ENCODE peak calls at places on chromosome 19, in five cellular contexts. One of them, this sample, is unnamed.

GRCh38 chr19:50669319-50670101 is 20.3 kb downstream of the C19orf81 start:
- DNase-seq in body of pancreas: peak; percentile 27
- DNase-seq in AG04450: no peak
- DNase-seq in left ventricle myocardium inferior: no peak
- DNase-seq in small intestine: peak; percentile 10
- DNase-seq in this sample: peak; percentile 51

GRCh38 chr19:38193445-38193844 is 30.6 kb downstream of the DPF1 start:
- DNase-seq in small intestine: no peak
- DNase-seq in left ventricle myocardium inferior: no peak
- DNase-seq in AG04450: no peak
- DNase-seq in body of pancreas: peak; percentile 28
- DNase-seq in this sample: no peak

GRCh38 chr19:38679839-38680238 is 32.4 kb downstream of the ACTN4 start:
- DNase-seq in small intestine: no peak
- DNase-seq in left ventricle myocardium inferior: no peak
- DNase-seq in AG04450: no peak
- DNase-seq in body of pancreas: no peak
- DNase-seq in this sample: no peak

GRCh38 chr19:13063461-13064091 is 39.1 kb downstream of the LYL1 start:
- DNase-seq in AG04450: no peak
- DNase-seq in left ventricle myocardium inferior: peak; percentile 67
- DNase-seq in small intestine: no peak
- DNase-seq in body of pancreas: no peak
- DNase-seq in this sample: no peak

GRCh38 chr19:29285878-29286277 is 72.9 kb upstream of the UQCRFS1 start:
- DNase-seq in left ventricle myocardium inferior: no peak
- DNase-seq in AG04450: no peak
- DNase-seq in small intestine: no peak
- DNase-seq in body of pancreas: no peak
- DNase-seq in this sample: no peak

GRCh38 chr19:51025809-51026553 is 435 bp downstream of the KLK11 start:
- DNase-seq in small intestine: no peak
- DNase-seq in left ventricle myocardium inferior: no peak
- DNase-seq in body of pancreas: peak; percentile 79
- DNase-seq in AG04450: no peak
- DNase-seq in this sample: no peak

GRCh38 chr19:507286-508203 is at the start of gene TPGS1:
- DNase-seq in small intestine: peak; percentile 73
- DNase-seq in left ventricle myocardium inferior: peak; percentile 92
- DNase-seq in body of pancreas: peak; percentile 78
- DNase-seq in AG04450: peak; percentile 100
- DNase-seq in this sample: peak; percentile 84

GRCh38 chr19:28493881-28494280 is 719.1 kb downstream of the UQCRFS1 start:
- DNase-seq in small intestine: no peak
- DNase-seq in AG04450: no peak
- DNase-seq in body of pancreas: no peak
- DNase-seq in left ventricle myocardium inferior: no peak
- DNase-seq in this sample: no peak

GRCh38 chr19:51421229-51422052 is 4.0 kb upstream of the SIGLEC10 start:
- DNase-seq in small intestine: no peak
- DNase-seq in body of pancreas: no peak
- DNase-seq in AG04450: no peak
- DNase-seq in left ventricle myocardium inferior: no peak
- DNase-seq in this sample: no peak

GRCh38 chr19:47267350-47267759 is 7.3 kb upstream of the INAFM1 start:
- DNase-seq in AG04450: no peak
- DNase-seq in body of pancreas: peak; percentile 80
- DNase-seq in small intestine: no peak
- DNase-seq in left ventricle myocardium inferior: no peak
- DNase-seq in this sample: no peak

GRCh38 chr19:49682274-49682673 is 5.2 kb downstream of the PRMT1 start:
- DNase-seq in left ventricle myocardium inferior: no peak
- DNase-seq in body of pancreas: no peak
- DNase-seq in AG04450: no peak
- DNase-seq in small intestine: no peak
- DNase-seq in this sample: no peak

GRCh38 chr19:38713227-38713649 is 31.0 kb downstream of the CAPN12 start:
- DNase-seq in left ventricle myocardium inferior: peak; percentile 78
- DNase-seq in small intestine: no peak
- DNase-seq in body of pancreas: peak; percentile 83
- DNase-seq in AG04450: no peak
- DNase-seq in this sample: no peak

GRCh38 chr19:21210037-21210621 is 68.3 kb downstream of the ZNF431 start:
- DNase-seq in left ventricle myocardium inferior: no peak
- DNase-seq in small intestine: peak; percentile 11
- DNase-seq in body of pancreas: no peak
- DNase-seq in AG04450: no peak
- DNase-seq in this sample: no peak

GRCh38 chr19:8451885-8452284 is 7.1 kb downstream of the HNRNPM start:
- DNase-seq in AG04450: no peak
- DNase-seq in left ventricle myocardium inferior: no peak
- DNase-seq in small intestine: no peak
- DNase-seq in body of pancreas: no peak
- DNase-seq in this sample: no peak

GRCh38 chr19:23260956-23261355 is 10.8 kb upstream of the ZNF724 start:
- DNase-seq in left ventricle myocardium inferior: no peak
- DNase-seq in AG04450: no peak
- DNase-seq in body of pancreas: no peak
- DNase-seq in small intestine: no peak
- DNase-seq in this sample: no peak

GRCh38 chr19:3024509-3024869 is 4.6 kb downstream of the TLE2 start:
- DNase-seq in small intestine: no peak
- DNase-seq in AG04450: no peak
- DNase-seq in left ventricle myocardium inferior: no peak
- DNase-seq in body of pancreas: no peak
- DNase-seq in this sample: no peak

GRCh38 chr19:29535984-29536508 is 10.3 kb downstream of the VSTM2B start:
- DNase-seq in left ventricle myocardium inferior: no peak
- DNase-seq in small intestine: no peak
- DNase-seq in AG04450: no peak
- DNase-seq in body of pancreas: no peak
- DNase-seq in this sample: no peak

GRCh38 chr19:1169921-1170885 is 3.9 kb downstream of the SBNO2 start:
- DNase-seq in left ventricle myocardium inferior: no peak
- DNase-seq in small intestine: no peak
- DNase-seq in AG04450: peak; percentile 93
- DNase-seq in body of pancreas: peak; percentile 42
- DNase-seq in this sample: no peak

GRCh38 chr19:48445256-48445605 is 552 bp upstream of the GRWD1 start:
- DNase-seq in left ventricle myocardium inferior: no peak
- DNase-seq in body of pancreas: peak; percentile 39
- DNase-seq in small intestine: no peak
- DNase-seq in AG04450: peak; percentile 85
- DNase-seq in this sample: no peak

GRCh38 chr19:28345811-28346210 is 867.1 kb downstream of the UQCRFS1 start:
- DNase-seq in small intestine: no peak
- DNase-seq in AG04450: no peak
- DNase-seq in body of pancreas: no peak
- DNase-seq in left ventricle myocardium inferior: no peak
- DNase-seq in this sample: no peak

GRCh38 chr19:18284710-18285430 is 3.4 kb upstream of the JUND start:
- DNase-seq in small intestine: peak; percentile 73
- DNase-seq in AG04450: no peak
- DNase-seq in body of pancreas: no peak
- DNase-seq in left ventricle myocardium inferior: no peak
- DNase-seq in this sample: no peak

GRCh38 chr19:50349277-50350057 is 16.0 kb downstream of the NAPSA start:
- DNase-seq in left ventricle myocardium inferior: no peak
- DNase-seq in body of pancreas: no peak
- DNase-seq in AG04450: no peak
- DNase-seq in small intestine: no peak
- DNase-seq in this sample: no peak

GRCh38 chr19:35845215-35846037 is 6.9 kb downstream of the NPHS1 start:
- DNase-seq in AG04450: no peak
- DNase-seq in small intestine: peak; percentile 49
- DNase-seq in body of pancreas: peak; percentile 85
- DNase-seq in left ventricle myocardium inferior: no peak
- DNase-seq in this sample: no peak

GRCh38 chr19:46020819-46021125 is 2.1 kb downstream of the PGLYRP1 start:
- DNase-seq in small intestine: no peak
- DNase-seq in body of pancreas: no peak
- DNase-seq in left ventricle myocardium inferior: no peak
- DNase-seq in AG04450: no peak
- DNase-seq in this sample: no peak

GRCh38 chr19:46022061-46022430 is 807 bp downstream of the PGLYRP1 start:
- DNase-seq in AG04450: no peak
- DNase-seq in left ventricle myocardium inferior: no peak
- DNase-seq in small intestine: no peak
- DNase-seq in body of pancreas: no peak
- DNase-seq in this sample: no peak

GRCh38 chr19:46021531-46022041 is 1.3 kb downstream of the PGLYRP1 start:
- DNase-seq in body of pancreas: peak; percentile 34
- DNase-seq in left ventricle myocardium inferior: no peak
- DNase-seq in AG04450: no peak
- DNase-seq in small intestine: no peak
- DNase-seq in this sample: no peak

GRCh38 chr19:46023311-46023779 is 492 bp upstream of the PGLYRP1 start:
- DNase-seq in small intestine: no peak
- DNase-seq in left ventricle myocardium inferior: no peak
- DNase-seq in AG04450: no peak
- DNase-seq in body of pancreas: no peak
- DNase-seq in this sample: no peak

GRCh38 chr19:46022431-46023310 is at the start of gene PGLYRP1:
- DNase-seq in left ventricle myocardium inferior: no peak
- DNase-seq in AG04450: no peak
- DNase-seq in body of pancreas: no peak
- DNase-seq in small intestine: no peak
- DNase-seq in this sample: no peak
- H3K9me3 ChIP-seq in left ventricle myocardium inferior: no peaks in the 10 kb centered on the region
- H3K9me3 ChIP-seq in AG04450: no peaks in the 10 kb centered on the region
- H3K9me3 ChIP-seq in body of pancreas: no peaks in the 10 kb centered on the region
- H3K9me3 ChIP-seq in small intestine: no peaks in the 10 kb centered on the region
- H3K9me3 ChIP-seq in this sample: no peaks in the 10 kb centered on the region

GRCh38 chr19:34597596-34597995 is 79.4 kb downstream of the SCGB2B2 start:
- DNase-seq in left ventricle myocardium inferior: no peak
- DNase-seq in AG04450: no peak
- DNase-seq in small intestine: no peak
- DNase-seq in body of pancreas: peak; percentile 3
- DNase-seq in this sample: no peak
- H3K9me3 ChIP-seq in left ventricle myocardium inferior: peaks cover 2% of the 10 kb centered on the region
- H3K9me3 ChIP-seq in AG04450: peaks cover 9% of the 10 kb centered on the region
- H3K9me3 ChIP-seq in small intestine: no peaks in the 10 kb centered on the region
- H3K9me3 ChIP-seq in body of pancreas: no peaks in the 10 kb centered on the region
- H3K9me3 ChIP-seq in this sample: peaks cover 3% of the 10 kb centered on the region

DNA sequence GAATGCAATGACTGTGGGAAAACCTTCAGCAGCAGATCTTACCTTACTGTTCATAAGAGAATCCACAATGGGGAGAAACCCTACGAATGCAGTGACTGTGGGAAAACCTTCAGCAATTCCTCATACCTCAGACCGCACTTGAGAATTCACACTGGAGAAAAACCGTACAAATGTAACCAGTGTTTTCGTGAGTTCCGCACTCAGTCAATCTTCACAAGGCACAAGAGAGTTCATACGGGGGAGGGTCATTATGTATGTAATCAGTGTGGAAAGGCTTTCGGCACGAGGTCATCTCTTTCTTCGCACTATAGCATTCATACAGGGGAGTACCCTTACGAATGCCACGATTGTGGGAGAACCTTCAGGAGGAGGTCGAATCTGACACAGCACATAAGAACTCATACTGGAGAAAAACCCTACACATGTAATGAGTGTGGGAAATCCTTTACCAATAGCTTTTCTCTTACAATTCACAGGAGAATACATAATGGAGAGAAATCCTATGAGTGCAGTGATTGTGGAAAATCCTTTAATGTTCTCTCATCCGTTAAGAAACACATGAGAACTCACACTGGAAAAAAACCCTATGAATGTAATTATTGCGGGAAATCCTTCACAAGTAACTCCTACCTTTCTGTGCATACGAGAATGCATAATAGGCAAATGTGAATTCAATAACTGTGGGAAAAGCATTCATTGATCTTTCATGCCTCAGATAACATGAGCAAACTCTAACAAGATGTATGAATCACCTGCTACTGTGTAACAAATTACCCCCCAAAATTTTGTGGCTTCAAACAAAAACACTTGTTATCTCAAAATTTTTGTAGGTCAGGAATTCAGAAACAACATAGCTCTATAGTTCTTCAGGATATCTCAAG is 13.8 kb downstream of the ZNF557 start:
- DNase-seq in small intestine: no peak
- DNase-seq in left ventricle myocardium inferior: no peak
- DNase-seq in AG04450: no peak
- DNase-seq in body of pancreas: no peak
- DNase-seq in this sample: no peak
- H3K9me3 ChIP-seq in small intestine: peaks cover 11% of the 10 kb centered on the region
- H3K9me3 ChIP-seq in left ventricle myocardium inferior: peaks cover 100% of the 10 kb centered on the region
- H3K9me3 ChIP-seq in AG04450: peaks cover 79% of the 10 kb centered on the region
- H3K9me3 ChIP-seq in body of pancreas: peaks cover 4% of the 10 kb centered on the region
- H3K9me3 ChIP-seq in this sample: peaks cover 99% of the 10 kb centered on the region

GRCh38 chr19:42311612-42312160 is 1.4 kb upstream of the TMEM145 start:
- DNase-seq in AG04450: no peak
- DNase-seq in left ventricle myocardium inferior: no peak
- DNase-seq in body of pancreas: no peak
- DNase-seq in small intestine: no peak
- DNase-seq in this sample: no peak

GRCh38 chr19:42315024-42315423 is 1.9 kb downstream of the TMEM145 start:
- DNase-seq in body of pancreas: no peak
- DNase-seq in AG04450: no peak
- DNase-seq in small intestine: no peak
- DNase-seq in left ventricle myocardium inferior: no peak
- DNase-seq in this sample: no peak

GRCh38 chr19:42313096-42313839 is at the start of gene TMEM145:
- DNase-seq in body of pancreas: peak; percentile 77
- DNase-seq in small intestine: peak; percentile 37
- DNase-seq in AG04450: no peak
- DNase-seq in left ventricle myocardium inferior: no peak
- DNase-seq in this sample: no peak

GRCh38 chr19:42313840-42314755 is 989 bp downstream of the TMEM145 start:
- DNase-seq in small intestine: no peak
- DNase-seq in left ventricle myocardium inferior: no peak
- DNase-seq in AG04450: no peak
- DNase-seq in body of pancreas: no peak
- DNase-seq in this sample: no peak

DNA sequence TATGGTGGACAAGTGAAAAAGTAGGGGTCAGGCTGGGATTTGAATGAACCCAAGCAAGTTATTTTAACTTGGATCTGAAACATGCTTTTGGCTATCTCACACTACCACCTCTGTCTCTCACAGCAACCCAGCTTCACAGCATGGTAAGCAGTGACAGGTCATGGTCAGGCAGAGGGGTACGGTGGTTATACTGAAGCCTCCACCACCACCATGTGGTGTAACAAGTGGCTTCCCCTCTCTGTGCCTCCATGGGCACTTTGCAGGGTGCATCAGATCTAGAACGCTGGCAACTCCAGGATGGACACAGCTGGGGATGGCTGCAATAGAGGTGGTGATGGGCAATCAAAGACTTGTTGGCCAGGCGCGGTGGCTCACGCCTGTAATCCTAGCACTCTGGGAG is 739 bp upstream of the TMEM145 start:
- DNase-seq in body of pancreas: no peak
- DNase-seq in left ventricle myocardium inferior: no peak
- DNase-seq in AG04450: no peak
- DNase-seq in small intestine: no peak
- DNase-seq in this sample: no peak
- H3K9me3 ChIP-seq in body of pancreas: no peaks in the 10 kb centered on the region
- H3K9me3 ChIP-seq in left ventricle myocardium inferior: no peaks in the 10 kb centered on the region
- H3K9me3 ChIP-seq in AG04450: no peaks in the 10 kb centered on the region
- H3K9me3 ChIP-seq in small intestine: no peaks in the 10 kb centered on the region
- H3K9me3 ChIP-seq in this sample: no peaks in the 10 kb centered on the region